ENCODE peak calls at places on chromosomes 1 and 21, in eight cellular contexts. G is EL; O is CD4-positive, alpha-beta memory T cell; T is OCI-M1; I is activated T-helper 1 cell treated with Interleukin-2 at 50 U/mL for 16 hours; C is NCI-H446 treated with DMSO at 0.1 percent for 48 hours; W is C1 segment of cervical spinal cord; A is pancreas. H is an unnamed sample.

GRCh38 chr1:57591854-57592253 is 168.0 kb upstream of the DAB1 start:
- DNase-seq in G (no peak), O (no peak), T (no peak), I (no peak), C (no peak), W (no peak), A (no peak), H (no peak)

GRCh38 chr1:91669584-91670350 is 169.1 kb downstream of the CDC7 start:
- DNase-seq in G (no peak), O (no peak), T (no peak), I (no peak), C (no peak), W (no peak), A (no peak), H (no peak)

GRCh38 chr1:3453203-3453761 is 1.2 kb upstream of the ARHGEF16 start:
- DNase-seq in G (peak), O (peak), T (peak), I (peak), C (no peak), W (peak), A (peak), H (no peak)

GRCh38 chr1:36783475-36783874 is 250.8 kb downstream of the GRIK3 start:
- DNase-seq in G (no peak), O (no peak), T (no peak), I (no peak), C (no peak), W (no peak), A (no peak), H (no peak)

GRCh38 chr21:43733529-43734071 is 14.7 kb downstream of the PDXK start:
- DNase-seq in G (peak), O (peak), T (no peak), I (no peak), C (no peak), W (no peak), A (no peak), H (no peak)

GRCh38 chr1:24900486-24900849 is 29.6 kb downstream of the RUNX3 start:
- DNase-seq in G (no peak), O (no peak), T (no peak), I (no peak), C (no peak), W (no peak), A (no peak), H (no peak)

GRCh38 chr1:21911205-21912001 is 25.7 kb downstream of the HSPG2 start:
- DNase-seq in G (no peak), O (no peak), T (no peak), I (no peak), C (no peak), W (no peak), A (no peak), H (no peak)

GRCh38 chr1:8875216-8875861 is 3.1 kb downstream of the ENO1 start:
- DNase-seq in G (no peak), O (no peak), T (no peak), I (no peak), C (no peak), W (no peak), A (no peak), H (no peak)

GRCh38 chr1:231866392-231867331 is 240.1 kb downstream of the DISC1 start:
- DNase-seq in G (peak), O (peak), T (peak), I (peak), C (peak), W (no peak), A (no peak), H (peak)

GRCh38 chr21:15054089-15054488 is 10.7 kb downstream of the NRIP1 start:
- DNase-seq in G (no peak), O (no peak), T (no peak), I (no peak), C (no peak), W (no peak), A (no peak), H (no peak)

GRCh38 chr1:23980725-23981063 is 567 bp upstream of the SRSF10 start:
- DNase-seq in G (peak), O (no peak), T (peak), I (peak), C (no peak), W (peak), A (no peak), H (peak)

GRCh38 chr1:27858072-27858948 is 14.0 kb upstream of the THEMIS2 start:
- DNase-seq in G (peak), O (peak), T (peak), I (peak), C (peak), W (peak), A (peak), H (peak)

GRCh38 chr1:64505944-64506658 is 36.2 kb downstream of the CACHD1 start:
- DNase-seq in G (no peak), O (peak), T (no peak), I (no peak), C (no peak), W (no peak), A (peak), H (peak)

GRCh38 chr1:225977937-225978748 is 21.0 kb downstream of the SDE2 start:
- DNase-seq in G (no peak), O (no peak), T (peak), I (no peak), C (no peak), W (no peak), A (peak), H (no peak)

GRCh38 chr1:119733754-119734153 is 22.0 kb downstream of the PHGDH start:
- DNase-seq in G (no peak), O (no peak), T (no peak), I (no peak), C (no peak), W (no peak), A (no peak), H (no peak)

GRCh38 chr1:208107817-208108608 is 136.2 kb downstream of the PLXNA2 start:
- DNase-seq in G (peak), O (no peak), T (no peak), I (no peak), C (no peak), W (no peak), A (no peak), H (no peak)

GRCh38 chr1:197788741-197789476 is 13.6 kb upstream of the DENND1B start:
- DNase-seq in G (no peak), O (no peak), T (no peak), I (no peak), C (no peak), W (no peak), A (no peak), H (no peak)

GRCh38 chr1:183622884-183623785 is 12.4 kb downstream of the ARPC5 start:
- DNase-seq in G (peak), O (peak), T (peak), I (no peak), C (peak), W (no peak), A (peak), H (peak)

GRCh38 chr1:3350441-3351261 is 103.8 kb upstream of the ARHGEF16 start:
- DNase-seq in G (no peak), O (no peak), T (no peak), I (no peak), C (no peak), W (peak), A (no peak), H (peak)

GRCh38 chr1:208088319-208088718 is 155.9 kb downstream of the PLXNA2 start:
- DNase-seq in G (peak), O (no peak), T (no peak), I (no peak), C (no peak), W (no peak), A (no peak), H (no peak)

GRCh38 chr21:32240708-32241433 is 38.0 kb downstream of the MIS18A start:
- DNase-seq in G (no peak), O (no peak), T (no peak), I (no peak), C (no peak), W (no peak), A (no peak), H (no peak)

GRCh38 chr1:90147093-90147492 is 152.2 kb downstream of the ZNF326 start:
- DNase-seq in G (no peak), O (no peak), T (no peak), I (no peak), C (no peak), W (no peak), A (no peak), H (no peak)

GRCh38 chr1:118360817-118361216 is 175.8 kb upstream of the SPAG17 start:
- DNase-seq in G (peak), O (no peak), T (peak), I (no peak), C (peak), W (no peak), A (no peak), H (no peak)

GRCh38 chr1:12407050-12407961 is 177.5 kb downstream of the VPS13D start:
- DNase-seq in G (peak), O (peak), T (peak), I (no peak), C (no peak), W (no peak), A (no peak), H (no peak)

GRCh38 chr1:51790385-51790784 is 88.1 kb downstream of the NRDC start:
- DNase-seq in G (no peak), O (no peak), T (no peak), I (no peak), C (no peak), W (no peak), A (no peak), H (no peak)

GRCh38 chr1:230306158-230306557 is 120.0 kb downstream of the PGBD5 start:
- DNase-seq in G (no peak), O (no peak), T (no peak), I (no peak), C (no peak), W (no peak), A (no peak), H (no peak)

GRCh38 chr1:215835951-215836350 is 268.8 kb downstream of the KCTD3 start:
- DNase-seq in G (peak), O (no peak), T (no peak), I (no peak), C (no peak), W (no peak), A (no peak), H (no peak)

GRCh38 chr1:236303675-236304074 is 21.9 kb upstream of the ERO1B start:
- DNase-seq in G (no peak), O (no peak), T (no peak), I (no peak), C (no peak), W (no peak), A (no peak), H (no peak)

GRCh38 chr1:44268054-44268453 is 54.8 kb downstream of the DMAP1 start:
- DNase-seq in G (no peak), O (no peak), T (no peak), I (no peak), C (no peak), W (no peak), A (no peak), H (no peak)

GRCh38 chr1:7469255-7469938 is 301.7 kb upstream of the VAMP3 start:
- DNase-seq in G (peak), O (no peak), T (no peak), I (no peak), C (no peak), W (no peak), A (no peak), H (no peak)

GRCh38 chr1:50735443-50735842 is 224.6 kb downstream of the FAF1 start:
- DNase-seq in G (peak), O (no peak), T (peak), I (no peak), C (no peak), W (no peak), A (no peak), H (no peak)

GRCh38 chr1:74223453-74223852 is 11.7 kb upstream of the TNNI3K start:
- DNase-seq in G (no peak), O (no peak), T (no peak), I (no peak), C (no peak), W (no peak), A (no peak), H (no peak)

H was measured in DMS 273 treated with DMSO at 0.1 percent for 48 hours.